ENCODE peak calls at places on chromosomes 16 and 17, in five cellular contexts. Y is CD4-positive, alpha-beta T cell; T is naive thymus-derived CD4-positive, alpha-beta T cell; V is dorsolateral prefrontal cortex; H is K562. D is an unnamed sample.

GRCh38 chr16:4313563-4314531 is 2.0 kb upstream of the GLIS2 start:
- DNase-seq in Y (no peak), T (no peak), V (no peak), H (peak), D (no peak)

GRCh38 chr17:58577696-58578095 is 63.3 kb upstream of the MTMR4 start:
- DNase-seq in Y (peak), T (no peak), V (peak), H (peak), D (no peak)

GRCh38 chr16:89037261-89038152 is 56.1 kb upstream of the ACSF3 start:
- DNase-seq in Y (peak), T (peak), V (no peak), H (peak), D (peak)

GRCh38 chr16:85698459-85699223 is 9.9 kb upstream of the GINS2 start:
- DNase-seq in Y (no peak), T (no peak), V (no peak), H (peak), D (no peak)

GRCh38 chr16:12504312-12504711 is 299.4 kb downstream of the CPPED1 start:
- DNase-seq in Y (no peak), T (no peak), V (no peak), H (no peak), D (no peak)

GRCh38 chr17:70661342-70662222 is 492.2 kb downstream of the KCNJ2 start:
- DNase-seq in Y (no peak), T (no peak), V (no peak), H (no peak), D (no peak)

GRCh38 chr16:49336581-49336980 is 37.0 kb upstream of the C16orf78 start:
- DNase-seq in Y (no peak), T (no peak), V (no peak), H (no peak), D (no peak)

GRCh38 chr17:31583795-31584340 is 192.4 kb downstream of the RAB11FIP4 start:
- DNase-seq in Y (no peak), T (no peak), V (no peak), H (no peak), D (no peak)

GRCh38 chr17:55926276-55926995 is 175.6 kb downstream of the PCTP start:
- DNase-seq in Y (no peak), T (peak), V (no peak), H (no peak), D (peak)

GRCh38 chr16:64343061-64343819 is 778.6 kb downstream of the CDH11 start:
- DNase-seq in Y (no peak), T (no peak), V (no peak), H (no peak), D (no peak)

GRCh38 chr16:86878290-86879160 is 300.2 kb downstream of the FOXL1 start:
- DNase-seq in Y (no peak), T (no peak), V (no peak), H (no peak), D (no peak)

GRCh38 chr17:80126449-80126715 is 20.5 kb downstream of the EIF4A3 start:
- DNase-seq in Y (no peak), T (no peak), V (no peak), H (no peak), D (no peak)

GRCh38 chr17:71634376-71634775 is 486.4 kb upstream of the SOX9 start:
- DNase-seq in Y (no peak), T (no peak), V (no peak), H (no peak), D (no peak)

GRCh38 chr16:3180445-3180878 is 7.5 kb upstream of the OR1F1 start:
- DNase-seq in Y (no peak), T (no peak), V (no peak), H (peak), D (no peak)

GRCh38 chr17:40168262-40168832 is 8.9 kb upstream of the RAPGEFL1 start:
- DNase-seq in Y (peak), T (peak), V (no peak), H (peak), D (no peak)

GRCh38 chr17:31533546-31534155 is 142.2 kb downstream of the RAB11FIP4 start:
- DNase-seq in Y (no peak), T (no peak), V (peak), H (peak), D (no peak)

GRCh38 chr16:1923299-1924034 is 5.3 kb upstream of the HS3ST6 start:
- DNase-seq in Y (no peak), T (no peak), V (no peak), H (peak), D (peak)

GRCh38 chr17:80474231-80474932 is 2.0 kb downstream of the NPTX1 start:
- DNase-seq in Y (no peak), T (no peak), V (no peak), H (peak), D (no peak)

GRCh38 chr16:11155284-11155806 is 100.7 kb downstream of the SOCS1 start:
- DNase-seq in Y (no peak), T (no peak), V (no peak), H (peak), D (no peak)

GRCh38 chr17:27282054-27282501 is 11.8 kb upstream of the WSB1 start:
- DNase-seq in Y (no peak), T (no peak), V (no peak), H (no peak), D (no peak)

GRCh38 chr16:30659507-30660423 is 1.5 kb downstream of the FBRS start:
- DNase-seq in Y (peak), T (peak), V (no peak), H (peak), D (no peak)

GRCh38 chr17:62627219-62627903 is at the start of gene MRC2:
- DNase-seq in Y (no peak), T (no peak), V (peak), H (peak), D (no peak)

GRCh38 chr16:70689970-70690905 is 4.4 kb upstream of the MTSS2 start:
- DNase-seq in Y (no peak), T (no peak), V (no peak), H (no peak), D (no peak)

GRCh38 chr16:56357765-56358322 is 67.5 kb downstream of the AMFR start:
- DNase-seq in Y (no peak), T (no peak), V (no peak), H (no peak), D (peak)

GRCh38 chr16:71626018-71626857 is at the start of gene MARVELD3:
- DNase-seq in Y (peak), T (no peak), V (no peak), H (peak), D (peak)

GRCh38 chr17:42521666-42522262 is 14.3 kb upstream of the NAGLU start:
- DNase-seq in Y (no peak), T (no peak), V (no peak), H (peak), D (no peak)

GRCh38 chr16:67425046-67425445 is 5.9 kb upstream of the HSD11B2 start:
- DNase-seq in Y (no peak), T (no peak), V (no peak), H (no peak), D (no peak)
- H3K27ac ChIP-seq in Y (no peak), T (no peak), V (no peak), H (no peak), D (peak)

DNA sequence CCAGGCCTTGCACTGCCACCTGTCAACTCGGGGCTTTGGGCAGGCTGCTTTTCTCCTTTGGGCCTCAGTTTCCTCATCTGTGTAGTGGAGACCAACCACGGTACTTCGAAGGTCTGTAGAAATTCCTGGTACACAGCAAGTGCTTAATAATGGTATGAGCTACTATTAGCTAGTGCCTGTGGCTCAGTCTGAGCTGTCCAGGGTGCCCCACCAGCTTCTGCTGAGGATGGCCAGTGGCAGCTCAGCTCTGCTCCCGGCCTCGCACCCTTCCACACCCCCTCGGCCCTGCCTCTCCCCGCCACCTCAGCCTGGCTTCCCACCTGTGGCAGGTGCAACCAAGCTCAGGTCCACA is 26.2 kb upstream of the PLCG2 start:
- DNase-seq in Y (no peak), T (no peak), V (no peak), H (no peak), D (no peak)
- H3K27ac ChIP-seq in Y (no peak), T (no peak), V (peak), H (peak), D (no peak)

GRCh38 chr17:50947844-50948514 is 81.8 kb upstream of the TOB1 start:
- DNase-seq in Y (no peak), T (no peak), V (no peak), H (peak), D (no peak)
- H3K27ac ChIP-seq in Y (no peak), T (no peak), V (peak), H (peak), D (no peak)

GRCh38 chr16:16857603-16858283 is 478.8 kb downstream of the NPIPA7 start:
- DNase-seq in Y (no peak), T (no peak), V (peak), H (no peak), D (no peak)
- H3K27ac ChIP-seq in Y (no peak), T (no peak), V (no peak), H (no peak), D (no peak)

DNA sequence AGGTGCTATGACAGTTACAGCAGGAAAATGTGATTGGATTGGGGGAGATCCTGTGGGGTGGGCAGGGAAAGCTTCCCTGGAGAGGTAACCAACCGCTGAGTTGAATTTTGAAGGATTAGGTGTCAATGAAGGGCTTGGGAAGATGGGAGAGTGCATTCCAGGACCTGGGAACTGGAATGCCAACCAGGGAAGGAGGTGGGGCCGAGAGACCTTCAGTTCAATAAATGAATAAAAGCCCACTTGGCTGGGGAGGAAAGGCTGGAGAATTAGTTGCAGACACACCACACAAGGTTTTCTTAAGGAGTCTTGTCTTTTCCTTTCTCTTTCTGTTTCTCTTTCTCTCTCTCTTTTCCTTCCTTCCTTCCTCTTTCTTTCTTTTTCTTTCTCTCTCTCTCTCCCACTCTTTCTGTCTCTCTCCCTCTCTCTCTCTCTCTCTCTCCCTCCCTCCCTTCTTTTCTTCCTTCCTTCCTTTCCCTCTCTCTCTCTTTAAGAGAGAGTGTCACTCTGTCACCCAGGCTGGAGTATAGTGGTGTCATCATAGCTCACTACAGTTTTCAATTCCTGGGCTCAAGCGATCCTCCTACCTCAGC is 3.3 kb downstream of the USP43 start:
- DNase-seq in Y (no peak), T (no peak), V (no peak), H (no peak), D (no peak)
- H3K27ac ChIP-seq in Y (no peak), T (no peak), V (no peak), H (no peak), D (no peak)

GRCh38 chr16:14015017-14015416 is 56.1 kb upstream of the MRTFB start:
- DNase-seq in Y (no peak), T (no peak), V (no peak), H (no peak), D (no peak)
- H3K27ac ChIP-seq in Y (no peak), T (no peak), V (peak), H (no peak), D (no peak)

DNA sequence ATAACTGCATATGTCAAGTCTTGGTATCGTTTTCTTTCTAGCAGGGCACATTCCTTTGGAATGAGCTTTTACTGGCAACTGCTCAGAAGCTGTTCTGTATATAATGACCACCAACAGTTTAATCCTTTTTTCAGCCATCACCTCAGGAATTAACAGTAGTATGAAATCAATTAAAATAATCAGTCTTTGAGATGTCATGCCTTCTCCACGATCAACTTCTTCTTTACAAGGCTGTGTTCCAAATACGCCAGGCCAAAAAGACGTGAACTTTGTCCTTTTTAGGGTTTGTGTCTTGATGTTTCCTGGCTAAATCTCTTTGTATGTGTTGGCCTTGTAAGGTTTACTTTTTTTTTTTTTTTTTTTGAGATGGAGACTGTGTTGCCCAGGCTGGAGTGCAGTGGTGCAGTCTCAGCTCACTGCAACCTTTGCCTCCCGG is 54.9 kb downstream of the ABCC1 start:
- DNase-seq in Y (no peak), T (no peak), V (no peak), H (no peak), D (no peak)
- H3K27ac ChIP-seq in Y (no peak), T (no peak), V (no peak), H (no peak), D (no peak)

GRCh38 chr17:75570772-75571171 is 16.8 kb upstream of the MYO15B start:
- DNase-seq in Y (no peak), T (no peak), V (no peak), H (no peak), D (no peak)
- H3K27ac ChIP-seq in Y (no peak), T (no peak), V (peak), H (peak), D (no peak)

GRCh38 chr17:68541816-68542215 is 29.6 kb downstream of the PRKAR1A start:
- DNase-seq in Y (no peak), T (no peak), V (no peak), H (no peak), D (no peak)

GRCh38 chr17:68544111-68544510 is 31.9 kb downstream of the PRKAR1A start:
- DNase-seq in Y (no peak), T (no peak), V (no peak), H (no peak), D (no peak)

GRCh38 chr17:68544521-68544920 is 32.3 kb downstream of the PRKAR1A start:
- DNase-seq in Y (no peak), T (no peak), V (no peak), H (no peak), D (no peak)

GRCh38 chr17:68540981-68541380 is 28.8 kb downstream of the PRKAR1A start:
- DNase-seq in Y (no peak), T (no peak), V (no peak), H (no peak), D (no peak)

DNA sequence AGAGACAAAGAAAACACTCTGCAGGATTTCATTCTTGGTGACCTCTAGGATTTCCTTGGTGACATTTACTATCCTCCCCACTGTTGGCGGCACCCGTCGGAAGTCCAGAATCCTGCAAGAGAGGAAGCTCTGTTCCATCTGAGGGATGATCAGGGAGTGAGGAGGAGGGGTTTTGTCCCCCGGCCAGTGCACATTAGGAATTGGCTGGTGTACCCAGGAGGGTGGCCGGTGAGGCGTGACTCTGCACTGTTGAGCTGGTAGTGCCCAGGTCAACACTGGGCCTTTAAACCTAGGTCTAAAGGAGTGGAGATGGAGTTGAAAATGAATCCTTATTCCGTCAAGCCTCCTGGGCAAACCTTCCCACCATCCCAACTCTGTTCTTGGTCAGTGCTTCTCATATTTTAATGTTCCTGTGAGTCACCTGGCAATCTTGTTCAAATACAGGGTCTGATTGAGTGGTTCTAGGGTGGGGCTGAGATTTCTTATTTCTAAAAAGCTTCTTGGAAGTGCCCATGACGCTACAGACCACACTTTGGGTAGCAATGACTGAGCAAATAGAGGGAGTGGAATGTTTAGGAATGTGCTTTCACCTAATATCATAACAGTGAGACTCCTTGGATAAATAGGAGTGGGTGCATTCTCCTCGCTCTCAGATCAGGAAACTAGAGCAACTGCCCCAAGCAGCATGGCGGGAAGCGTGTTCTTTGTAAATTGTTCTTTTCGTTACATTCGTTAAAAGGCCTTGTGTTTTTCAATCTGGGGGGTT is 30.7 kb downstream of the PRKAR1A start:
- DNase-seq in Y (no peak), T (no peak), V (no peak), H (no peak), D (no peak)
- H3K27ac ChIP-seq in Y (no peak), T (no peak), V (no peak), H (no peak), D (no peak)

GRCh38 chr16:27318399-27319256 is 4.9 kb downstream of the IL4R start:
- DNase-seq in Y (peak), T (peak), V (no peak), H (no peak), D (no peak)

GRCh38 chr16:27320261-27321012 is 6.7 kb downstream of the IL4R start:
- DNase-seq in Y (no peak), T (no peak), V (no peak), H (no peak), D (no peak)

GRCh38 chr16:27319257-27319965 is 5.6 kb downstream of the IL4R start:
- DNase-seq in Y (no peak), T (no peak), V (no peak), H (no peak), D (no peak)

GRCh38 chr16:27322858-27323780 is 9.3 kb downstream of the IL4R start:
- DNase-seq in Y (no peak), T (no peak), V (no peak), H (no peak), D (no peak)

GRCh38 chr16:27321013-27321960 is 7.5 kb downstream of the IL4R start:
- DNase-seq in Y (no peak), T (no peak), V (no peak), H (no peak), D (no peak)
- H3K27ac ChIP-seq in Y (no peak), T (peak), V (no peak), H (no peak), D (no peak)

D was measured in iPS DF 6.9.